ENCODE peak calls at places on chromosome 3, in four cellular contexts. One of them, this sample, is unnamed.

GRCh38 chr3:30232142-30232541 is 374.3 kb upstream of the TGFBR2 start:
- DNase-seq in CD8-positive, alpha-beta T cell: no peak
- DNase-seq in fibroblast of villous mesenchyme: peak; percentile 91
- DNase-seq in lower leg skin: no peak
- DNase-seq in this sample: no peak

GRCh38 chr3:72176537-72177041 is 391.6 kb upstream of the PROK2 start:
- DNase-seq in CD8-positive, alpha-beta T cell: no peak
- DNase-seq in fibroblast of villous mesenchyme: no peak
- DNase-seq in lower leg skin: no peak
- DNase-seq in this sample: no peak

GRCh38 chr3:186526256-186526606 is 17.9 kb downstream of the CRYGS start:
- DNase-seq in fibroblast of villous mesenchyme: no peak
- DNase-seq in CD8-positive, alpha-beta T cell: no peak
- DNase-seq in lower leg skin: no peak
- DNase-seq in this sample: no peak

GRCh38 chr3:88019024-88019423 is 39.8 kb downstream of the CGGBP1 start:
- DNase-seq in CD8-positive, alpha-beta T cell: no peak
- DNase-seq in fibroblast of villous mesenchyme: no peak
- DNase-seq in lower leg skin: no peak
- DNase-seq in this sample: no peak

GRCh38 chr3:87706176-87706575 is 352.6 kb downstream of the CGGBP1 start:
- DNase-seq in fibroblast of villous mesenchyme: no peak
- DNase-seq in CD8-positive, alpha-beta T cell: no peak
- DNase-seq in lower leg skin: no peak
- DNase-seq in this sample: no peak

GRCh38 chr3:59300727-59301134 is 250.9 kb upstream of the CFAP20DC start:
- DNase-seq in fibroblast of villous mesenchyme: no peak
- DNase-seq in lower leg skin: no peak
- DNase-seq in CD8-positive, alpha-beta T cell: no peak
- DNase-seq in this sample: no peak

GRCh38 chr3:124579641-124580040 is 150.6 kb upstream of the UMPS start:
- DNase-seq in CD8-positive, alpha-beta T cell: no peak
- DNase-seq in fibroblast of villous mesenchyme: no peak
- DNase-seq in lower leg skin: no peak
- DNase-seq in this sample: no peak

GRCh38 chr3:187130346-187131066 is 8.8 kb downstream of the RPL39L start:
- DNase-seq in CD8-positive, alpha-beta T cell: no peak
- DNase-seq in fibroblast of villous mesenchyme: peak; percentile 80
- DNase-seq in lower leg skin: no peak
- DNase-seq in this sample: no peak

GRCh38 chr3:141087071-141087824 is 36.1 kb downstream of the SPSB4 start:
- DNase-seq in fibroblast of villous mesenchyme: no peak
- DNase-seq in lower leg skin: no peak
- DNase-seq in CD8-positive, alpha-beta T cell: no peak
- DNase-seq in this sample: no peak

DNA sequence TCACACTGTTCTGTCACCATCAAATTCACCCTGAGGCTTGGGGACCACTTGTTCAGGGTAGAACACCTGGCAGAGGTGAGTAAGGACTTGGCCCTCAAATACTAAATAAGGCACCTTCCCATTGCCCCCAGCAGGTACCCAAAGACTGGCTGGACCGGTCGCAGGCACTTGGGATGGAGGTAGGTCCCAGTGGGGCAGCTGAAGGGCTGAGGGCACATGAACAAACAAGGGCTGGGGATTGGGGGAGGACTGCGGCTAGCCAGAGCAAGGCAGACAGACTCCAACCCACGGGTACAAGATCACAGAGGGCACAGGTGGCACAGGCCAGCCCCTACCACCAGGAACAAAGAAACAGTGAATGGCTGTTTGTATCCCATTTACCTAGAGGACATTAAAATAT is 1.9 kb downstream of the MRPS25 start:
- DNase-seq in CD8-positive, alpha-beta T cell: no peak
- DNase-seq in lower leg skin: no peak
- DNase-seq in fibroblast of villous mesenchyme: no peak
- DNase-seq in this sample: peak; percentile 60
- H3K4me3 ChIP-seq in CD8-positive, alpha-beta T cell: no peak overlapping the region
- H3K4me3 ChIP-seq in lower leg skin: no peak overlapping the region
- H3K4me3 ChIP-seq in fibroblast of villous mesenchyme: no peak overlapping the region
- H3K4me3 ChIP-seq in this sample: no peak overlapping the region

DNA sequence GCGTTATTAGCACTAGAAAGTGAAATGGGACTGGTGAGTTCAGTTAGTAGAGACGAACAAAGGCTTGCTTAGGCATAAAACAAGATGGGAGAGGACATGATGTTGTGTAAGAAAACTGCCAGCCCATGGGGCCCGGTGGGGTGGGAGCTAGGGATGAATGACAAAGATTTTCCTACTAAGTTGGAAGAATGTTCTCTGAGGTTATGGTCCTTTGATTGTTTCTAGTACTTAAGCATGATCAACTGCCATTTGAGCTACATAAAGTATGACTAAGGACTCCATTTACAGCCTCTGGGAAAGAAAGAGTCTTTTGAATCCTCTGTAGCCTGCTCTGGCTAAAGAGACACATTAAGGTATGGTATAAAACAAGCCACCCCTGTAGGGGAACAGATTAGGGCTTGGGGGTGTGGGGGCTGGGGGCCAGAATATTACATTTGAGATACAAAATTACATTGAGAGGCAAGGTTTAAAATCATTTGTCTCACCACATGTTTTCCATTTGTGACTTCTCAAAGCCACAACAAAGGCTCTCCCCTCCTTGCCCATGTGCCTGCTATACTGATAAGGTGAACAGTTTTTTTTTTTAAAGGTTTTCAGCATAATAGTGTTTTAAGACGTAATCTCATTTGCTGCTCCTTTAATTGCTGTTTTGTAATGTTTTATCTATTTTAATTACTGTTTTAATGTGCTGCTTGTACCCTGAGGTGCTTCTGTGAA is 323.3 kb downstream of the CHST2 start:
- DNase-seq in lower leg skin: no peak
- DNase-seq in CD8-positive, alpha-beta T cell: no peak
- DNase-seq in fibroblast of villous mesenchyme: peak; percentile 16
- DNase-seq in this sample: no peak
- H3K4me3 ChIP-seq in lower leg skin: no peak overlapping the region
- H3K4me3 ChIP-seq in CD8-positive, alpha-beta T cell: no peak overlapping the region
- H3K4me3 ChIP-seq in fibroblast of villous mesenchyme: no peak overlapping the region
- H3K4me3 ChIP-seq in this sample: no peak overlapping the region

GRCh38 chr3:64561503-64561810 is 126.3 kb downstream of the ADAMTS9 start:
- DNase-seq in lower leg skin: no peak
- DNase-seq in fibroblast of villous mesenchyme: no peak
- DNase-seq in CD8-positive, alpha-beta T cell: no peak
- DNase-seq in this sample: no peak
- H3K4me3 ChIP-seq in lower leg skin: no peak overlapping the region
- H3K4me3 ChIP-seq in fibroblast of villous mesenchyme: peak overlapping the region; percentile 7
- H3K4me3 ChIP-seq in CD8-positive, alpha-beta T cell: no peak overlapping the region
- H3K4me3 ChIP-seq in this sample: no peak overlapping the region

GRCh38 chr3:133264920-133265319 is 134.9 kb upstream of the BFSP2 start:
- DNase-seq in fibroblast of villous mesenchyme: no peak
- DNase-seq in CD8-positive, alpha-beta T cell: no peak
- DNase-seq in lower leg skin: no peak
- DNase-seq in this sample: no peak

GRCh38 chr3:133269393-133269792 is 130.5 kb upstream of the BFSP2 start:
- DNase-seq in CD8-positive, alpha-beta T cell: no peak
- DNase-seq in lower leg skin: no peak
- DNase-seq in fibroblast of villous mesenchyme: no peak
- DNase-seq in this sample: no peak

GRCh38 chr3:133271491-133271890 is 128.4 kb upstream of the BFSP2 start:
- DNase-seq in lower leg skin: no peak
- DNase-seq in fibroblast of villous mesenchyme: no peak
- DNase-seq in CD8-positive, alpha-beta T cell: no peak
- DNase-seq in this sample: no peak

GRCh38 chr3:133273346-133273745 is 126.5 kb upstream of the BFSP2 start:
- DNase-seq in CD8-positive, alpha-beta T cell: no peak
- DNase-seq in fibroblast of villous mesenchyme: no peak
- DNase-seq in lower leg skin: no peak
- DNase-seq in this sample: no peak

GRCh38 chr3:133268772-133269171 is 131.1 kb upstream of the BFSP2 start:
- DNase-seq in fibroblast of villous mesenchyme: no peak
- DNase-seq in CD8-positive, alpha-beta T cell: no peak
- DNase-seq in lower leg skin: no peak
- DNase-seq in this sample: no peak
- H3K4me3 ChIP-seq in fibroblast of villous mesenchyme: no peak overlapping the region
- H3K4me3 ChIP-seq in CD8-positive, alpha-beta T cell: no peak overlapping the region
- H3K4me3 ChIP-seq in lower leg skin: no peak overlapping the region
- H3K4me3 ChIP-seq in this sample: no peak overlapping the region

DNA sequence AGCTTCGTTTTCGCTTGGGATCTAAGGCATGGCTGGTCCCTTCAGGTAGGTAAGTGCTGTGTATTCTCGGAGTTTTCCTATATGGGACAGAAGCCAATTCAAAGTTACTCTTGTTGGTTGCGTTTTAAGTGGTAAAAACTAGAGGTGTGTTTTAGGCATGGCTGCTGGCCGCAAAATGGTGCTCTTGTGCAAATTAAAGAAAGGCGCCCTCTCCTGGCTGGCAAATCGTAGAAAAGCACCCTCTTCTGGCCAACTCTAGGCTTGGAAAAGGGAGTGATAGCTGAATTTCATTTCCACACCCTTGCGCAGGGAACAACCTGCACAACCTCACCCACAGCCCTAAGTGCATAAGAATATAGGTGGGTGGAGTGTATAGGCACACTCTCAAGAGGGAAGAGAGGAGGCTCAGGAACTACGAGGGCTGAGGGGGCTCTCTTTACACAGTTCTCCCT is 23.5 kb downstream of the DRD3 start:
- DNase-seq in fibroblast of villous mesenchyme: peak; percentile 30
- DNase-seq in lower leg skin: no peak
- DNase-seq in CD8-positive, alpha-beta T cell: no peak
- DNase-seq in this sample: no peak
- H3K4me3 ChIP-seq in fibroblast of villous mesenchyme: no peak overlapping the region
- H3K4me3 ChIP-seq in lower leg skin: no peak overlapping the region
- H3K4me3 ChIP-seq in CD8-positive, alpha-beta T cell: no peak overlapping the region
- H3K4me3 ChIP-seq in this sample: no peak overlapping the region

GRCh38 chr3:101845405-101845804 is 3.9 kb upstream of the NFKBIZ start:
- DNase-seq in lower leg skin: no peak
- DNase-seq in CD8-positive, alpha-beta T cell: no peak
- DNase-seq in fibroblast of villous mesenchyme: no peak
- DNase-seq in this sample: no peak

GRCh38 chr3:101840066-101840465 is 9.2 kb upstream of the NFKBIZ start:
- DNase-seq in CD8-positive, alpha-beta T cell: no peak
- DNase-seq in lower leg skin: no peak
- DNase-seq in fibroblast of villous mesenchyme: no peak
- DNase-seq in this sample: no peak

GRCh38 chr3:101842245-101842934 is 6.9 kb upstream of the NFKBIZ start:
- DNase-seq in fibroblast of villous mesenchyme: no peak
- DNase-seq in lower leg skin: no peak
- DNase-seq in CD8-positive, alpha-beta T cell: no peak
- DNase-seq in this sample: no peak

GRCh38 chr3:101846709-101847108 is 2.6 kb upstream of the NFKBIZ start:
- DNase-seq in fibroblast of villous mesenchyme: no peak
- DNase-seq in lower leg skin: no peak
- DNase-seq in CD8-positive, alpha-beta T cell: no peak
- DNase-seq in this sample: no peak

GRCh38 chr3:101842935-101843330 is 6.4 kb upstream of the NFKBIZ start:
- DNase-seq in CD8-positive, alpha-beta T cell: no peak
- DNase-seq in fibroblast of villous mesenchyme: no peak
- DNase-seq in lower leg skin: no peak
- DNase-seq in this sample: no peak
- H3K4me3 ChIP-seq in CD8-positive, alpha-beta T cell: no peak overlapping the region
- H3K4me3 ChIP-seq in fibroblast of villous mesenchyme: no peak overlapping the region
- H3K4me3 ChIP-seq in lower leg skin: no peak overlapping the region
- H3K4me3 ChIP-seq in this sample: no peak overlapping the region

DNA sequence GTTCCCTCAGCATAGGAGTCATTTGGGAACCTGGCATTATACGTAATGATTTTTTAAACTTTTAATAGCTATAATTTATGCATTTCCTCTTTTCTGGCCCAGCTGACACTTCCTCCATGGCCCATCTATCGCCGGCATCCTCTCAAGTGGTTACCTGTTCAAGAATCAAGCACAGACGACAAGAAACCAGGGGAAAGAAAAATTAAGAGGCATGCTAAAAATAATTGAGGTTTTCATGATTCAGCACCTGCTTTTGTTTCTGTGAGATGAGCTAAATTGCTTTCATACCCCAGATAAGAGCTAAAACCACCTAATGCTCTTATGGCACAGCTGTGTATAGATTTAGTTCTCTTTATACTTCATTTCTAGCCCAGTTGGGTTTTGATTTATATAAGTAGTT is 1.7 kb downstream of the SPCS1 start:
- DNase-seq in lower leg skin: no peak
- DNase-seq in CD8-positive, alpha-beta T cell: no peak
- DNase-seq in fibroblast of villous mesenchyme: no peak
- DNase-seq in this sample: no peak
- H3K4me3 ChIP-seq in lower leg skin: no peak overlapping the region
- H3K4me3 ChIP-seq in CD8-positive, alpha-beta T cell: no peak overlapping the region
- H3K4me3 ChIP-seq in fibroblast of villous mesenchyme: peak overlapping the region; percentile 94
- H3K4me3 ChIP-seq in this sample: no peak overlapping the region

DNA sequence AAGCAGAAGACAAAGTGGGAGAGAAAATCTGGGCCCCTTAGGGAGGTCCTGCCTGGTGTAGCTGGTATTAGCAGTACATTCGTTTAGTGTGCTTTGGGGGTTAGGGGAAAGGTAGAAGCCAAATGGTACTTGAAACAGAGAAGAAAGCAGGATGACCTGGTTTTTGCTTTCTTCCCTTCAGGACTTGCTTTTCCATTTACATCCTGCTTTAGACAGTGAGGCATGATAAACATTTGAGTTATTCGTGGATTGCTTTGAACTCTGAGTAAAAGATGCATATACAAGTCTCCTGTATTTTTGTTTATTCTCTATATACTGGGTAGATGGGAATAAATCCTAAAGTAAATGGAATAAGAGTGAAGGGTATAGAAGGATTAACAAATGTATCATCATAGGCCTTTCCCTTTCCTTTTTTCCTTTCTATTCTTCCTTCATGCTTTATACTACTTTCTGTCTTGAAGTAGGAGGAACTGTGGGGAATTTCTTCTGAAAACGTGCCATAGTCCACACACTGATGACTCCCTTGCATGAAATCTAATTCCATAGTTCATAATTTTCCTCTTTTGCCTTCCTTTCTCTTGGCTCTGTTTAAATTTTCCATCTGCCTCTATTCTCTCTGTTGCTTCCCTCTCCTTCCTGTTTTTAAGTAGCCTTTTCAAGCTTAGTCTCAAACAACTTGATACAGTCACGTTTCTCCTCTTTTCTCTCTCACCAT is 139.5 kb upstream of the RBMS3 start:
- DNase-seq in fibroblast of villous mesenchyme: no peak
- DNase-seq in lower leg skin: no peak
- DNase-seq in CD8-positive, alpha-beta T cell: no peak
- DNase-seq in this sample: no peak
- H3K4me3 ChIP-seq in fibroblast of villous mesenchyme: no peak overlapping the region
- H3K4me3 ChIP-seq in lower leg skin: no peak overlapping the region
- H3K4me3 ChIP-seq in CD8-positive, alpha-beta T cell: no peak overlapping the region
- H3K4me3 ChIP-seq in this sample: no peak overlapping the region

This sample was measured in lung.